ENCODE peak calls at places on chromosomes 6 and 20, in five cellular contexts. E is IMR-90, B is H9, M is mesenchymal stem cell, J is neuronal stem cell. V is an unnamed sample.

GRCh38 chr20:9503530-9504251 is 10.7 kb upstream of the LAMP5 start:
- DNase-seq in E (peak; percentile 45), J (no peak), B (peak; percentile 48), M (no peak), V (no peak)

GRCh38 chr6:26594730-26595632 is 1.8 kb upstream of the ABT1 start:
- DNase-seq in J (peak; percentile 47), M (peak; percentile 62), B (peak; percentile 70), E (peak; percentile 86), V (no peak)

GRCh38 chr6:3316363-3316762 is 57.6 kb downstream of the PSMG4 start:
- DNase-seq in J (no peak), E (no peak), M (no peak), B (no peak), V (no peak)

GRCh38 chr6:34115396-34116314 is 30.2 kb downstream of the GRM4 start:
- DNase-seq in M (peak; percentile 24), J (peak; percentile 80), B (peak; percentile 60), E (peak; percentile 10), V (no peak)

GRCh38 chr6:44253307-44254101 is 3.8 kb downstream of the SLC35B2 start:
- DNase-seq in B (peak; percentile 75), E (no peak), J (no peak), M (peak; percentile 62), V (peak; percentile 63)

GRCh38 chr20:2874456-2874855 is 1.2 kb downstream of the PTPRA start:
- DNase-seq in B (no peak), M (peak; percentile 31), E (peak; percentile 39), J (no peak), V (no peak)

GRCh38 chr20:58853976-58854637 is 1.6 kb downstream of the GNAS start:
- DNase-seq in E (no peak), B (no peak), J (no peak), M (no peak), V (no peak)

GRCh38 chr20:51272392-51272791 is 249.5 kb upstream of the KCNG1 start:
- DNase-seq in B (no peak), M (peak; percentile 10), E (peak; percentile 73), J (no peak), V (no peak)

GRCh38 chr6:142696689-142697088 is 248.3 kb downstream of the HIVEP2 start:
- DNase-seq in B (no peak), M (no peak), E (no peak), J (no peak), V (no peak)

GRCh38 chr6:40516429-40516828 is 70.7 kb downstream of the LRFN2 start:
- DNase-seq in E (no peak), J (no peak), B (no peak), M (no peak), V (no peak)

GRCh38 chr6:40517654-40518053 is 69.5 kb downstream of the LRFN2 start:
- DNase-seq in J (no peak), E (no peak), B (no peak), M (no peak), V (no peak)

GRCh38 chr6:40523505-40524172 is 63.5 kb downstream of the LRFN2 start:
- DNase-seq in J (no peak), B (no peak), M (no peak), E (no peak), V (no peak)

GRCh38 chr6:40520683-40521082 is 66.5 kb downstream of the LRFN2 start:
- DNase-seq in J (no peak), M (no peak), B (no peak), E (no peak), V (no peak)

DNA sequence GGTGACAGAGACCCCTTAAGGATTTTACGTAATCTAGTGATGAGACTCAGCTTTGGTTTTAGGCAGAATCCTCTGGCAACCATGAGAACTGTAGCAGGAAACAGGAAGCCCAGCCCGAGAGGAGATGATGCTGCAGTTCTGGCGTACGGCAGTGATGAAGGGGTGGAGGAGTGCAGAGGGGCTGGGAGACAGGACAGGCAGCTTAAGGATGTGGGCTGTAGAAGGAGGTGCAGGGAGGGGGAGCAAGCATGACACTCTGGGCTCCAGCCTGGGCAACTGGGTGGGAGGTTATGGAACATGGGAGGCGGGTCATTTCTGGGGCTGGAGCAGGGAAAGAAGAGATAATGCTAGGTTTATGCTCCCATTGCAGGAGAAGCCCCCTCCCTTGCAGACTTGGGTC is 67.1 kb downstream of the LRFN2 start:
- DNase-seq in B (no peak), J (no peak), M (no peak), E (no peak), V (no peak)
- H4K91ac ChIP-seq in B (no peak overlapping the region), J (no peak overlapping the region), M (peak overlapping the region; percentile 20), E (no peak overlapping the region), V (no peak overlapping the region)

GRCh38 chr6:137495652-137496391 is 1.6 kb upstream of the OLIG3 start:
- DNase-seq in J (peak; percentile 76), M (no peak), B (peak; percentile 69), E (no peak), V (no peak)
- H3K9ac ChIP-seq in J (no peak overlapping the region), M (no peak overlapping the region), B (no peak overlapping the region), E (no peak overlapping the region), V (no peak overlapping the region)

DNA sequence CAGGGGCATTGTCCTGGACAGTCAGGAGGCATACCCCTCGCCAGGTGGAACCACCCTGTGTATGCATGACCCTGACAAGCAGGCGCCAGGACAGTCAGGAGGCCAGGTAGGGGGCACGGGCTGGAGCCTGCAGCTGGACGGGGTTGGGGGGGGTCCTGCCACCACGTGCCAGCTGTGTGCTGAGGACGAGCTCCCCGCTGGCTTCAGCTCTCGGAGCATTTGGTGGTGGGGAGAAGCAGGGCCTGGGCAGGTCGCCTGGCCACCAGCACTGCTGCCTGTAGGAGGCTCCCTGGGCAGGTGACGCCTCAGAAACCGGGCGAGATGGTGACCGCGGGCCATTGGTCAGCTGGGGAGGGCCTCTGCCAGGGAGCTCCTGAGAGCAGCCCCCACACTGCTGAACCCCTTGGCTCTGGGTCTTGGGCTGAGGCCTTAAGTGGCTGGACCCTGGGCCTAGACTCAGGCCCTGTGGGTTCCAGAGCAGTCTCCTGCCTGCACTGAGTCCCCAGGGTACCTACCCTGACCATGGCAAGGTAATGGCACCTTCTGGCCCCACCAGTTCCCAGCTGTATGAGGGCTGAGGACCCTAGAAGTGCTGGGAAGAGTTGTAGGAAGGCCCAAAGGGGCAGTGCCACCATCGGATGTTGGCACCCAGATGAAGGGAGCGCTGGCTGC is 794 bp downstream of the SLC17A9 start:
- DNase-seq in B (no peak), M (peak; percentile 9), E (no peak), J (no peak), V (no peak)
- H4K91ac ChIP-seq in B (no peak overlapping the region), M (peak overlapping the region; percentile 97), E (peak overlapping the region; percentile 66), J (peak overlapping the region; percentile 22), V (no peak overlapping the region)

DNA sequence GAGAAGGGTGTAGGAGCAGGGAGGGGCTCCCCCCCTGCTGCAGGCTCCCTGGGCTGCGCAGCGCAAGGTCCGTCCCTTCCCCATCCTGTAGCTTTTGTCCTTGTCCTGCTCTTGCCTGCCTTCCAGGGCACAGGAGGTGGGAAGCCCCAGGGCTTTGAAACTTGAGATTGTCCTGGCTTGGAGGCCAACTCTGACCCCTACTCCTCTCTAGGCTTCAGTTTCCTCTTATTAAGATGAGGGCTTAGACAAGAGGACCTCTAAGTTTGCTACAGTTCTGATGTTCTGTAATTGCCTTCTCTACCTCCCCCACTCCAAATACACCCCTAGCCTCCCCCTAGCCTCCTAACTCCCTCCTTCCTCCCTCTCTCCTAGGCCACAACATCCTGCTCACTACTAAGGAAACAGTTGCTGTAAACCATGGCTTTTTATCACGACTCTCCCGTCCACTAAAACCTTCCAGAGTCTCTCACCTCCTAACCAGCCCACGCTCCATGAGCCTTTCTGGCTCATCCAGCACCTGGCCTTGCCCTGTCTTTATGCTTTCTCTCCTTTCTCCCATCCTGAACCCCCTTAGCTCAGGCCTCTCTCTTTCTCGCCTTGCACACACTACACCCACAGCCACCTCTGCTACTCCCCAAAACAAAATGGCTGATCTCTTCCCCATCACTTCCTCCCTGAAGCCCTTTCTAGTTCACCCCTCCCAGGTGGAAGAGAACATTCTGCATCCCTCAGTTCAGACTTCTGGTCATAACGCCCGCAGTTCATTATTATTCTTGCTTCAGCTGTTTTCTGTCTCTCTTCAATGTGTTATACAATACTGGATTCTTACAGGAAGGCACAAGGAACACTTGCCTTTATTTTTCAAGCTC is 10.2 kb downstream of the UNC5CL start:
- DNase-seq in M (no peak), J (no peak), E (no peak), B (peak; percentile 71), V (no peak)
- H3K9ac ChIP-seq in M (peak overlapping the region; percentile 88), J (peak overlapping the region; percentile 89), E (peak overlapping the region; percentile 71), B (peak overlapping the region; percentile 5), V (no peak overlapping the region)

GRCh38 chr6:163264662-163265035 is 149.9 kb upstream of the QKI start:
- DNase-seq in E (no peak), B (no peak), M (no peak), J (no peak), V (peak; percentile 20)
- H4K91ac ChIP-seq in E (no peak overlapping the region), B (no peak overlapping the region), M (no peak overlapping the region), J (no peak overlapping the region), V (no peak overlapping the region)

DNA sequence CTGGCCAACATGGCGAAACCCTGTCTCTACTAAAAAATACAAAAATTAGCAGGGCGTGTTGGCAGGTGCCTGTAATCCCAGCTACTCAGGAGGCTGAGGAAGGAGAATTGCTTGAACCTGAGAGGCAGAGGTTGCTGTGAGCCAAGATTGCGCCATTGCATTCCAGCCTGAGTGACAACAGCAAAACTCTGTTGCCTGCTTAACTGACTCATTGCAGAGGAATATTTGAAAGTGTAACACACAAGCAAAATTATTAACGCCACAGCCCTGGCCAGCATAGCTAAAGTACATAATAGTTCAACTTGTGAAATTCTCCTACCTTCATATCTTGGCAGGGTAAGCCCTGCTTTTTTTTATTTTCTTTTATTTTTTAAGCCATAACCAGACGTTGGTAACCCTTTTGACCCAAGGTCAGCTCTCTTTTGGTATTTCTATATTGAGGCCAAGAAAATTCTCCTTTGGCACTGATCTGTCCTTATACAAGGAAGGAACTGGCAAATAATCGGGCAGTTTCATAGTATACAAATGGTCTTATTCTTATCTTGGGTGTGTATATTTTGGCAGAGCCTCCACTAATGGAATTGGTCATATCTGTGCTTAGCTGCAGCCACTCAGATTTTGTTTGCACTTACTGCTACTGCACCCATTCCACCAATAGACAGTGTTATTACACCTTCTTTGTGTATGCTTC is 4.0 kb upstream of the ADGRF5 start:
- DNase-seq in M (peak; percentile 66), J (no peak), E (peak; percentile 35), B (no peak), V (peak; percentile 98)
- H3K9ac ChIP-seq in M (no peak overlapping the region), J (no peak overlapping the region), E (no peak overlapping the region), B (no peak overlapping the region), V (no peak overlapping the region)

GRCh38 chr6:42441059-42441471 is 10.7 kb downstream of the TRERF1 start:
- DNase-seq in B (no peak), E (peak; percentile 81), J (no peak), M (peak; percentile 72), V (no peak)
- H4K91ac ChIP-seq in B (no peak overlapping the region), E (peak overlapping the region; percentile 30), J (no peak overlapping the region), M (no peak overlapping the region), V (no peak overlapping the region)

GRCh38 chr20:44166008-44166407 is 21.0 kb downstream of the JPH2 start:
- DNase-seq in E (peak; percentile 36), M (peak; percentile 75), J (no peak), B (no peak), V (no peak)
- H3K9ac ChIP-seq in E (peak overlapping the region; percentile 42), M (peak overlapping the region; percentile 16), J (no peak overlapping the region), B (no peak overlapping the region), V (no peak overlapping the region)

GRCh38 chr20:37385176-37385575 is 39.2 kb downstream of the SRC start:
- DNase-seq in E (no peak), J (no peak), B (no peak), M (no peak), V (no peak)
- H4K91ac ChIP-seq in E (no peak overlapping the region), J (peak overlapping the region; percentile 68), B (no peak overlapping the region), M (no peak overlapping the region), V (peak overlapping the region; percentile 2)

V was measured in trophoblast cell.